ENCODE peak calls at places on chromosomes 11 and 22, in five cellular contexts. One of them, this sample, is unnamed. For H3K27me3, the result is how much of the 10 kb centered on the place peaks cover.

GRCh38 chr11:1125803-1126202 is 31.9 kb upstream of the MUC5AC start:
- DNase-seq in endodermal cell: peak
- DNase-seq in brain microvascular endothelial cell: no peak
- DNase-seq in heart left ventricle: no peak
- DNase-seq in adrenal gland: no peak
- DNase-seq in this sample: no peak

GRCh38 chr11:16280256-16280682 is 76.1 kb downstream of the SOX6 start:
- DNase-seq in endodermal cell: no peak
- DNase-seq in brain microvascular endothelial cell: no peak
- DNase-seq in heart left ventricle: peak
- DNase-seq in adrenal gland: no peak
- DNase-seq in this sample: peak

GRCh38 chr22:44724859-44725258 is 22.9 kb downstream of the PRR5 start:
- DNase-seq in endodermal cell: no peak
- DNase-seq in brain microvascular endothelial cell: no peak
- DNase-seq in heart left ventricle: no peak
- DNase-seq in adrenal gland: no peak
- DNase-seq in this sample: no peak

GRCh38 chr11:28526406-28526751 is 418.2 kb downstream of the METTL15 start:
- DNase-seq in endodermal cell: no peak
- DNase-seq in brain microvascular endothelial cell: no peak
- DNase-seq in heart left ventricle: no peak
- DNase-seq in adrenal gland: no peak
- DNase-seq in this sample: no peak

GRCh38 chr11:18312663-18313420 is 9.1 kb downstream of the HPS5 start:
- DNase-seq in endodermal cell: no peak
- DNase-seq in brain microvascular endothelial cell: peak
- DNase-seq in heart left ventricle: no peak
- DNase-seq in adrenal gland: no peak
- DNase-seq in this sample: peak

GRCh38 chr11:96254854-96255253 is 88.1 kb downstream of the MAML2 start:
- DNase-seq in endodermal cell: no peak
- DNase-seq in brain microvascular endothelial cell: no peak
- DNase-seq in heart left ventricle: no peak
- DNase-seq in adrenal gland: no peak
- DNase-seq in this sample: no peak

GRCh38 chr11:36500315-36500721 is 9.8 kb downstream of the TRAF6 start:
- DNase-seq in endodermal cell: no peak
- DNase-seq in brain microvascular endothelial cell: peak
- DNase-seq in heart left ventricle: peak
- DNase-seq in adrenal gland: peak
- DNase-seq in this sample: peak

GRCh38 chr22:36977401-36977861 is 41.8 kb downstream of the TST start:
- DNase-seq in endodermal cell: peak
- DNase-seq in brain microvascular endothelial cell: peak
- DNase-seq in heart left ventricle: peak
- DNase-seq in adrenal gland: peak
- DNase-seq in this sample: peak

GRCh38 chr11:122102426-122102825 is 13.6 kb downstream of the BLID start:
- DNase-seq in endodermal cell: no peak
- DNase-seq in brain microvascular endothelial cell: no peak
- DNase-seq in heart left ventricle: no peak
- DNase-seq in adrenal gland: no peak
- DNase-seq in this sample: peak

GRCh38 chr11:3103076-3103475 is 45.9 kb upstream of the CARS1 start:
- DNase-seq in endodermal cell: peak
- DNase-seq in brain microvascular endothelial cell: no peak
- DNase-seq in heart left ventricle: no peak
- DNase-seq in adrenal gland: no peak
- DNase-seq in this sample: no peak

GRCh38 chr11:120549346-120549745 is 37.8 kb downstream of the GRIK4 start:
- DNase-seq in endodermal cell: no peak
- DNase-seq in brain microvascular endothelial cell: no peak
- DNase-seq in heart left ventricle: no peak
- DNase-seq in adrenal gland: no peak
- DNase-seq in this sample: no peak

GRCh38 chr11:128691802-128692749 is 1.8 kb upstream of the FLI1 start:
- DNase-seq in endodermal cell: peak
- DNase-seq in brain microvascular endothelial cell: no peak
- DNase-seq in heart left ventricle: peak
- DNase-seq in adrenal gland: no peak
- DNase-seq in this sample: no peak

GRCh38 chr22:25668437-25668836 is 73.6 kb upstream of the MYO18B start:
- DNase-seq in endodermal cell: no peak
- DNase-seq in brain microvascular endothelial cell: no peak
- DNase-seq in heart left ventricle: no peak
- DNase-seq in adrenal gland: peak
- DNase-seq in this sample: peak

GRCh38 chr11:96466607-96467006 is 76.8 kb downstream of the JRKL start:
- DNase-seq in endodermal cell: no peak
- DNase-seq in brain microvascular endothelial cell: no peak
- DNase-seq in heart left ventricle: no peak
- DNase-seq in adrenal gland: no peak
- DNase-seq in this sample: no peak

GRCh38 chr11:116563028-116563712 is 209.6 kb downstream of the BUD13 start:
- DNase-seq in endodermal cell: no peak
- DNase-seq in brain microvascular endothelial cell: no peak
- DNase-seq in heart left ventricle: no peak
- DNase-seq in adrenal gland: no peak
- DNase-seq in this sample: peak

GRCh38 chr22:26017932-26018331 is 151.3 kb upstream of the SEZ6L start:
- DNase-seq in endodermal cell: no peak
- DNase-seq in brain microvascular endothelial cell: no peak
- DNase-seq in heart left ventricle: no peak
- DNase-seq in adrenal gland: no peak
- DNase-seq in this sample: no peak

GRCh38 chr11:69123593-69124545 is 31.9 kb upstream of the SMIM38 start:
- DNase-seq in endodermal cell: peak
- DNase-seq in brain microvascular endothelial cell: no peak
- DNase-seq in heart left ventricle: no peak
- DNase-seq in adrenal gland: no peak
- DNase-seq in this sample: no peak

GRCh38 chr11:114621950-114622809 is 26.6 kb upstream of the NXPE4 start:
- DNase-seq in endodermal cell: no peak
- DNase-seq in brain microvascular endothelial cell: no peak
- DNase-seq in heart left ventricle: no peak
- DNase-seq in adrenal gland: no peak
- DNase-seq in this sample: no peak

GRCh38 chr11:15347969-15348734 is 233.4 kb downstream of the INSC start:
- DNase-seq in endodermal cell: no peak
- DNase-seq in brain microvascular endothelial cell: no peak
- DNase-seq in heart left ventricle: no peak
- DNase-seq in adrenal gland: no peak
- DNase-seq in this sample: no peak

GRCh38 chr22:26842103-26842502 is 184.7 kb downstream of the MIAT start:
- DNase-seq in endodermal cell: peak
- DNase-seq in brain microvascular endothelial cell: no peak
- DNase-seq in heart left ventricle: no peak
- DNase-seq in adrenal gland: no peak
- DNase-seq in this sample: no peak

GRCh38 chr11:11446562-11446961 is 93.5 kb upstream of the CSNK2A3 start:
- DNase-seq in endodermal cell: no peak
- DNase-seq in brain microvascular endothelial cell: no peak
- DNase-seq in heart left ventricle: no peak
- DNase-seq in adrenal gland: no peak
- DNase-seq in this sample: no peak

GRCh38 chr11:84227970-84228369 is 941.8 kb upstream of the CCDC90B start:
- DNase-seq in endodermal cell: no peak
- DNase-seq in brain microvascular endothelial cell: no peak
- DNase-seq in heart left ventricle: no peak
- DNase-seq in adrenal gland: no peak
- DNase-seq in this sample: no peak

GRCh38 chr11:73189315-73189714 is 28.8 kb upstream of the P2RY2 start:
- DNase-seq in endodermal cell: no peak
- DNase-seq in brain microvascular endothelial cell: no peak
- DNase-seq in heart left ventricle: peak
- DNase-seq in adrenal gland: peak
- DNase-seq in this sample: no peak

GRCh38 chr11:110433393-110434333 is 3.9 kb downstream of the FDX1 start:
- DNase-seq in endodermal cell: no peak
- DNase-seq in brain microvascular endothelial cell: no peak
- DNase-seq in heart left ventricle: no peak
- DNase-seq in adrenal gland: no peak
- DNase-seq in this sample: peak

GRCh38 chr11:103709366-103709765 is 327.1 kb upstream of the DDI1 start:
- DNase-seq in endodermal cell: no peak
- DNase-seq in brain microvascular endothelial cell: no peak
- DNase-seq in heart left ventricle: no peak
- DNase-seq in adrenal gland: no peak
- DNase-seq in this sample: no peak

GRCh38 chr11:68306636-68307035 is 5.8 kb upstream of the LRP5 start:
- DNase-seq in endodermal cell: no peak
- DNase-seq in brain microvascular endothelial cell: no peak
- DNase-seq in heart left ventricle: no peak
- DNase-seq in adrenal gland: no peak
- DNase-seq in this sample: no peak

GRCh38 chr22:45987462-45987861 is 10.5 kb upstream of the WNT7B start:
- DNase-seq in endodermal cell: peak
- DNase-seq in brain microvascular endothelial cell: no peak
- DNase-seq in heart left ventricle: no peak
- DNase-seq in adrenal gland: no peak
- DNase-seq in this sample: no peak

GRCh38 chr11:88337342-88338222 is at the start of gene CTSC:
- DNase-seq in endodermal cell: peak
- DNase-seq in brain microvascular endothelial cell: peak
- DNase-seq in heart left ventricle: peak
- DNase-seq in adrenal gland: peak
- DNase-seq in this sample: peak

GRCh38 chr11:88330826-88331428 is 6.6 kb downstream of the CTSC start:
- DNase-seq in endodermal cell: no peak
- DNase-seq in brain microvascular endothelial cell: no peak
- DNase-seq in heart left ventricle: no peak
- DNase-seq in adrenal gland: no peak
- DNase-seq in this sample: no peak

GRCh38 chr11:88338223-88338661 is 706 bp upstream of the CTSC start:
- DNase-seq in endodermal cell: peak
- DNase-seq in brain microvascular endothelial cell: peak
- DNase-seq in heart left ventricle: peak
- DNase-seq in adrenal gland: peak
- DNase-seq in this sample: peak

GRCh38 chr11:88332851-88333250 is 4.7 kb downstream of the CTSC start:
- DNase-seq in endodermal cell: no peak
- DNase-seq in brain microvascular endothelial cell: no peak
- DNase-seq in heart left ventricle: no peak
- DNase-seq in adrenal gland: no peak
- DNase-seq in this sample: peak

GRCh38 chr11:88335284-88335683 is 2.3 kb downstream of the CTSC start:
- DNase-seq in endodermal cell: no peak
- DNase-seq in brain microvascular endothelial cell: no peak
- DNase-seq in heart left ventricle: no peak
- DNase-seq in adrenal gland: no peak
- DNase-seq in this sample: no peak
- H3K4me3 ChIP-seq in endodermal cell: peak
- H3K4me3 ChIP-seq in brain microvascular endothelial cell: peak
- H3K4me3 ChIP-seq in heart left ventricle: peak
- H3K4me3 ChIP-seq in adrenal gland: peak
- H3K4me3 ChIP-seq in this sample: no peak

GRCh38 chr22:38165929-38166593 is 15.6 kb downstream of the PLA2G6 start:
- DNase-seq in endodermal cell: no peak
- DNase-seq in brain microvascular endothelial cell: no peak
- DNase-seq in heart left ventricle: no peak
- DNase-seq in adrenal gland: no peak
- DNase-seq in this sample: no peak
- H3K27me3 ChIP-seq in endodermal cell: under half
- H3K27me3 ChIP-seq in brain microvascular endothelial cell: under half
- H3K27me3 ChIP-seq in heart left ventricle: under half
- H3K27me3 ChIP-seq in adrenal gland: under half
- H3K27me3 ChIP-seq in this sample: under half

DNA sequence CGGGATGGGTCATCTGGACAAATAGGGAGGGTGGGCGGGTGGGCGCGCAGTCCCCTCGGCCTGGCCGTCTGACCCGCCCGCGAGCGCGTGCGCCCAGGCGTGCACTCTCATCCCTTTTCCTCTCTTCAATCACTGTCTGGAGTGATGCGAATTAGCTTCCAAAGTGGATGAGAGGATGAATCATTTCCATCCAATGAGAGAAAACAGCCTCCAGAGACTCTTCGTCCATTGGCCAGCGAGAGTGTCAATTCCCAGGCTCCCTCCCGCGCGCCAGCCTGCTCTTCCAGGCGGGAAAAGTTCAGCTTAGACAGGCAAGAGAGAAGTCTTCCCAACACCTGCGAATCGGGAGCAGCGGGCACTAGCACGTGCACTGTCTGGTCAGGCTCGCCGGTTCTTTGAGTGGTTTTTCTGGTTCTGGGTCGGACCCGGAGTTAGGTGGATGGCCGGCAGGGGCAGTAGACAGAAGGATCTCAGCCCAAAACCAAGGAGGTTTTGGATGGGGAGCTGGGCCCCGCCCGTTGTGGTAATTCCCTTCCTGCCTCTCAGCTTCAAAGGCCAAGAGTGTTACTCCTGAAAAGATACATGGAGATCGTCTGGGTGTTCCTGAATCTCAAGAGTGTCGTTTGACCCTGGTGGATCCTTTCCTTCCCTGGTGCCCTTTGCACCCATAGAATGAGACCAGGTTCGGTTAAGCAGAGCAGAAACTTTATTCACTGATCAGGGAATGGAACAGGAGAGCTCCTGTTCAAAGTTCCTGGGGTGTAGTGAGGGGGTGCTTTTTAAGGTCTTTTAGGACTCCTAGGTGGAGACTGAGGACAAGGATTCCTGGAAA is 33.4 kb upstream of the GLYATL1 start:
- DNase-seq in endodermal cell: peak
- DNase-seq in brain microvascular endothelial cell: peak
- DNase-seq in heart left ventricle: peak
- DNase-seq in adrenal gland: peak
- DNase-seq in this sample: peak
- H3K4me3 ChIP-seq in endodermal cell: no peak
- H3K4me3 ChIP-seq in brain microvascular endothelial cell: peak
- H3K4me3 ChIP-seq in heart left ventricle: peak
- H3K4me3 ChIP-seq in adrenal gland: peak
- H3K4me3 ChIP-seq in this sample: peak

DNA sequence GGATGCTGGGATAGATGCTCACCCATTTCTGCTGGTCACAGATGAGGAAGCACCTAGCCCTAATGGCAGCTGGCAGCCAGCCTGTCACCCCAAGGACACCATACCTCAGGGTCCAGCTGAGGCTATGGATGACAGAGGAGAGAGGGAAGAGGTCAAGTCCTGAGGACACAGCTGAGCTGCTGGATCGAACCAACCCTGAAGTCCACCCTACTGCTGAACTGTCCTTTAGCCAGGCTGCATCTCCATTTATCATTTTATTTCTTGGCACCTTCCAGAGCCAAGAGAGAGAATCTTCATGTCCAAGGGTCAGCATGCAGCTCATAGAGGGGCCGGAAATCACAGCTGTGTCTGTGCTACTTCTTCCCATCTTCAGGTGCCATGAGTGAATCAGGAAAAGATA is 30.9 kb downstream of the RPS6KA4 start:
- DNase-seq in endodermal cell: no peak
- DNase-seq in brain microvascular endothelial cell: no peak
- DNase-seq in heart left ventricle: no peak
- DNase-seq in adrenal gland: no peak
- DNase-seq in this sample: no peak
- H3K27me3 ChIP-seq in endodermal cell: under half
- H3K27me3 ChIP-seq in brain microvascular endothelial cell: under half
- H3K27me3 ChIP-seq in heart left ventricle: under half
- H3K27me3 ChIP-seq in adrenal gland: under half
- H3K27me3 ChIP-seq in this sample: under half

GRCh38 chr11:62923634-62924411 is 2.7 kb upstream of the CHRM1 start:
- DNase-seq in endodermal cell: peak
- DNase-seq in brain microvascular endothelial cell: no peak
- DNase-seq in heart left ventricle: peak
- DNase-seq in adrenal gland: no peak
- DNase-seq in this sample: no peak
- H3K4me3 ChIP-seq in endodermal cell: peak
- H3K4me3 ChIP-seq in brain microvascular endothelial cell: no peak
- H3K4me3 ChIP-seq in heart left ventricle: peak
- H3K4me3 ChIP-seq in adrenal gland: peak
- H3K4me3 ChIP-seq in this sample: no peak

This sample was measured in bronchial epithelial cell.